ENCODE peak calls at places on chromosomes 11 and 22, in four cellular contexts. K, S, M and I are unnamed samples. For H3K9me3 and H3K4me1, the result is how much of the 10 kb centered on the place peaks cover.

GRCh38 chr11:123018702-123019101 is 37.1 kb upstream of the BSX start:
- DNase-seq in K (no peak), S (no peak), M (no peak), I (no peak)

GRCh38 chr22:24088796-24089195 is 77.7 kb downstream of the CABIN1 start:
- DNase-seq in K (no peak), S (no peak), M (no peak), I (no peak)

GRCh38 chr11:60376601-60377000 is 1.7 kb upstream of the MS4A7 start:
- DNase-seq in K (no peak), S (no peak), M (no peak), I (no peak)

GRCh38 chr11:119374632-119375394 is 6.7 kb downstream of the USP2 start:
- DNase-seq in K (no peak), S (no peak), M (no peak), I (no peak)

GRCh38 chr11:129881570-129882170 is 13.7 kb downstream of the NFRKB start:
- DNase-seq in K (no peak), S (peak), M (no peak), I (no peak)

GRCh38 chr11:1206391-1207271 is 16.2 kb upstream of the MUC5B start:
- DNase-seq in K (no peak), S (no peak), M (no peak), I (no peak)

GRCh38 chr22:32736746-32737145 is 64.8 kb upstream of the TIMP3 start:
- DNase-seq in K (no peak), S (peak), M (no peak), I (no peak)

GRCh38 chr11:1116666-1117390 is 40.9 kb upstream of the MUC5AC start:
- DNase-seq in K (no peak), S (no peak), M (no peak), I (no peak)

GRCh38 chr11:11020747-11021149 is 162.9 kb upstream of the ZBED5 start:
- DNase-seq in K (no peak), S (no peak), M (no peak), I (no peak)

GRCh38 chr11:96621161-96621560 is 231.3 kb downstream of the JRKL start:
- DNase-seq in K (no peak), S (no peak), M (no peak), I (no peak)

GRCh38 chr22:21768435-21768834 is 32.8 kb upstream of the YPEL1 start:
- DNase-seq in K (no peak), S (no peak), M (no peak), I (no peak)

GRCh38 chr11:88280673-88281316 is 56.7 kb downstream of the CTSC start:
- DNase-seq in K (no peak), S (no peak), M (no peak), I (no peak)

GRCh38 chr11:73386026-73386425 is 9.8 kb downstream of the RELT start:
- DNase-seq in K (no peak), S (no peak), M (peak), I (no peak)

GRCh38 chr22:38824587-38824986 is 19.2 kb downstream of the NPTXR start:
- DNase-seq in K (peak), S (peak), M (no peak), I (peak)

GRCh38 chr11:31254411-31254810 is 115.1 kb downstream of the DCDC1 start:
- DNase-seq in K (no peak), S (no peak), M (no peak), I (no peak)

GRCh38 chr22:24505337-24505736 is 10.2 kb downstream of the UPB1 start:
- DNase-seq in K (no peak), S (peak), M (no peak), I (no peak)

GRCh38 chr11:116955548-116955947 is 118.1 kb upstream of the APOA1 start:
- DNase-seq in K (no peak), S (no peak), M (no peak), I (no peak)

GRCh38 chr11:74739546-74740270 is 8.5 kb upstream of the CHRDL2 start:
- DNase-seq in K (peak), S (peak), M (no peak), I (no peak)

GRCh38 chr11:14645247-14645912 is 1.8 kb downstream of the PDE3B start:
- DNase-seq in K (no peak), S (peak), M (no peak), I (no peak)

GRCh38 chr11:130223291-130223971 is 63.8 kb downstream of the ST14 start:
- DNase-seq in K (no peak), S (no peak), M (no peak), I (no peak)

GRCh38 chr11:71435278-71435951 is 12.8 kb downstream of the DHCR7 start:
- DNase-seq in K (no peak), S (no peak), M (no peak), I (no peak)

GRCh38 chr11:111069076-111069475 is 176.4 kb upstream of the POU2AF2 start:
- DNase-seq in K (peak), S (peak), M (no peak), I (peak)

GRCh38 chr11:34178422-34178821 is 73.0 kb downstream of the NAT10 start:
- DNase-seq in K (no peak), S (no peak), M (no peak), I (no peak)

GRCh38 chr11:2752923-2753322 is 53.1 kb upstream of the KCNQ1OT1 start:
- DNase-seq in K (no peak), S (no peak), M (peak), I (no peak)

GRCh38 chr11:110184974-110185597 is 91.9 kb downstream of the ZC3H12C start:
- DNase-seq in K (no peak), S (peak), M (no peak), I (no peak)

GRCh38 chr22:45775062-45775461 is 103.4 kb downstream of the ATXN10 start:
- DNase-seq in K (no peak), S (no peak), M (no peak), I (no peak)

GRCh38 chr11:71495286-71496090 is 31.6 kb upstream of the KRTAP5-7 start:
- DNase-seq in K (no peak), S (no peak), M (no peak), I (no peak)

GRCh38 chr22:42871146-42872050 is 14.3 kb upstream of the ARFGAP3 start:
- DNase-seq in K (no peak), S (no peak), M (no peak), I (no peak)

GRCh38 chr11:10522921-10523320 is 18.1 kb downstream of the RNF141 start:
- DNase-seq in K (no peak), S (no peak), M (no peak), I (no peak)

GRCh38 chr11:11706022-11706421 is 84.2 kb upstream of the GALNT18 start:
- DNase-seq in K (no peak), S (no peak), M (no peak), I (no peak)

GRCh38 chr11:16001899-16002426 is 354.4 kb downstream of the SOX6 start:
- DNase-seq in K (no peak), S (peak), M (no peak), I (no peak)

GRCh38 chr11:76051937-76052336 is 154.4 kb downstream of the WNT11 start:
- DNase-seq in K (no peak), S (peak), M (no peak), I (no peak)

GRCh38 chr11:76047231-76047630 is 159.1 kb downstream of the WNT11 start:
- DNase-seq in K (no peak), S (no peak), M (no peak), I (no peak)

GRCh38 chr11:76047766-76048165 is 158.5 kb downstream of the WNT11 start:
- DNase-seq in K (no peak), S (no peak), M (no peak), I (no peak)

GRCh38 chr11:76049506-76049905 is 156.8 kb downstream of the WNT11 start:
- DNase-seq in K (no peak), S (no peak), M (no peak), I (no peak)

DNA sequence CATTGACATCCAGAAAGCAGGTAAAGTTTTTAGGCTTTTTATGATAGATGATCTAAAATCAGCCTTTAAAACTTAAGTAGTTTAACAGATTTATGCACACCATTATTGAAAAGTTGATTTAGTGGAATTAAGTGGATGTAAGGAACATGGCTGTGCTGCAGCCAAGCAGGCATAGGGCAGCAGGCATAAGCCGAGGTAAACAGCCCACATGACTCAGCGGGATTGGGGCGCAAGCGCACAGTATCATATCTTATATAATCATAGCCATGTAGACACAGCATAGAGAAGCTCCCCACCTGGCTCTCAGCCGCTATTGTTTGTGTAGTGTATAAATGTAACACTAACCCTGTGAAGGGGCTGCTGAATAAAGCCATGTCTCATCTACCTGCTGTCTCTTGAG is 157.5 kb downstream of the WNT11 start:
- DNase-seq in K (no peak), S (no peak), M (no peak), I (peak)
- TF ChIP-seq SUZ12 in K (no peak), S (no peak), M (no peak), I (no peak)

GRCh38 chr11:50275133-50275532 is 242.5 kb downstream of the OR4C45 start:
- DNase-seq in K (no peak), S (no peak), M (no peak), I (no peak)
- H3K9me3 ChIP-seq in K (half or more), S (half or more), M (under half), I (under half)

GRCh38 chr22:35310556-35311550 is 11.2 kb downstream of the TOM1 start:
- DNase-seq in K (no peak), S (peak), M (no peak), I (no peak)

GRCh38 chr22:35307372-35307771 is 7.7 kb downstream of the TOM1 start:
- DNase-seq in K (no peak), S (no peak), M (no peak), I (no peak)

GRCh38 chr22:35307892-35308291 is 8.2 kb downstream of the TOM1 start:
- DNase-seq in K (no peak), S (no peak), M (no peak), I (no peak)

GRCh38 chr22:35306350-35306967 is 6.8 kb downstream of the TOM1 start:
- DNase-seq in K (no peak), S (no peak), M (no peak), I (no peak)

DNA sequence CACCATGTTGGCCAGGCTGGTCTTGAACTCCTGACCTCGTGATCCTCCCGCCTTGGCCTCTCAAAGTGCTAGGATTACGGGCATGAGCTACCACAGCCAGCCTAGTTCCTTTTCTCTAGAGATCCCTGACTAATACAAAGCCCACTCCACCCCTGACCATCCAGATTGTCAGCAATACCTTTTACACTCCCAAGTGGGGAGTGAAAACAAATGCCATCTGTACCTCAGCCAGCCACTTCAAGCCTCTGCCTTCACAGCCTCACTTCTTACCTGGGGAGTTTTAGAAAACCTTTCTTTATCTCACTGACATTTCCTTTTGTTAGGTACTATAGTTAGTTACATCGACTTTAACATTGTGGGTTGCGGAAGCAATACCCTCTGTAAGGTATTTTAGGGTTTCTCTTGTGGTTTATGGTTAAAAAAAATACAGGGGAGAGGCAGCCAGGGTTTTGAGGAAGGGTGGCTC is 8.8 kb downstream of the TOM1 start:
- DNase-seq in K (no peak), S (no peak), M (peak), I (no peak)
- H3K4me1 ChIP-seq in K (under half), S (half or more), M (half or more), I (under half)

DNA sequence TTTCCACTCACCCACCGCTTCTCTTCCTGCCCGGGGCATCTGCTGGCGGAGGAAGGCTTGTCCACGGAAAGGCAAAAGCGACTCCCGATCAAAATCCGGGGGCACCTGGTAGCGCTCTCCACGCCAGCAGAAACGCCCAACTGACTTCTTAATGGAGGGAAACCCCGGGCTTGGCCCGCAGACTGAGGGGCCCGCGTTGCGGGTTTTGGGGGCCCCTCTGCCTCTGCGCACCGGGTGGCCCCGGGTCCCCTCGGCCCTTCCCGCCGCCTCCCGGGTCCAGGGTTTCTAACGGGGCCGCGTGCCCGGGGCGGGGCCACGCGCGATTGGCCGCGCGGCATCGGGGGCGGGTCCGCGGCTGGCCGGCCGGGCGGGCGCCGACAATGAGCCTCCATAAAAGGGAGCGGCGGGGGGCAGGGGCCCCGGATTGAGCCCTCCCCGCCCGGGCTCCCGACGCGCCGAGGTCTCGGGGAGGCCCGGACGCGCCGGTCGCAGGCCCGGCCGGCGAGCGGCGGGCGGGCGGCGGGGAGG is at the start of gene SPINDOC:
- DNase-seq in K (no peak), S (peak), M (no peak), I (no peak)
- TF ChIP-seq SUZ12 in K (no peak), S (no peak), M (no peak), I (no peak)

GRCh38 chr22:47327241-47327640 is 564.8 kb downstream of the TBC1D22A start:
- DNase-seq in K (no peak), S (no peak), M (no peak), I (no peak)

GRCh38 chr22:47328550-47329243 is 566.2 kb downstream of the TBC1D22A start:
- DNase-seq in K (no peak), S (peak), M (no peak), I (no peak)

GRCh38 chr22:47332246-47332980 is 570.0 kb downstream of the TBC1D22A start:
- DNase-seq in K (no peak), S (no peak), M (no peak), I (no peak)

GRCh38 chr22:47331750-47332149 is 569.3 kb downstream of the TBC1D22A start:
- DNase-seq in K (no peak), S (no peak), M (no peak), I (no peak)

GRCh38 chr22:47329727-47330653 is 567.5 kb downstream of the TBC1D22A start:
- DNase-seq in K (no peak), S (no peak), M (no peak), I (no peak)
- H3K9me3 ChIP-seq in K (half or more), S (under half), M (under half), I (under half)

DNA sequence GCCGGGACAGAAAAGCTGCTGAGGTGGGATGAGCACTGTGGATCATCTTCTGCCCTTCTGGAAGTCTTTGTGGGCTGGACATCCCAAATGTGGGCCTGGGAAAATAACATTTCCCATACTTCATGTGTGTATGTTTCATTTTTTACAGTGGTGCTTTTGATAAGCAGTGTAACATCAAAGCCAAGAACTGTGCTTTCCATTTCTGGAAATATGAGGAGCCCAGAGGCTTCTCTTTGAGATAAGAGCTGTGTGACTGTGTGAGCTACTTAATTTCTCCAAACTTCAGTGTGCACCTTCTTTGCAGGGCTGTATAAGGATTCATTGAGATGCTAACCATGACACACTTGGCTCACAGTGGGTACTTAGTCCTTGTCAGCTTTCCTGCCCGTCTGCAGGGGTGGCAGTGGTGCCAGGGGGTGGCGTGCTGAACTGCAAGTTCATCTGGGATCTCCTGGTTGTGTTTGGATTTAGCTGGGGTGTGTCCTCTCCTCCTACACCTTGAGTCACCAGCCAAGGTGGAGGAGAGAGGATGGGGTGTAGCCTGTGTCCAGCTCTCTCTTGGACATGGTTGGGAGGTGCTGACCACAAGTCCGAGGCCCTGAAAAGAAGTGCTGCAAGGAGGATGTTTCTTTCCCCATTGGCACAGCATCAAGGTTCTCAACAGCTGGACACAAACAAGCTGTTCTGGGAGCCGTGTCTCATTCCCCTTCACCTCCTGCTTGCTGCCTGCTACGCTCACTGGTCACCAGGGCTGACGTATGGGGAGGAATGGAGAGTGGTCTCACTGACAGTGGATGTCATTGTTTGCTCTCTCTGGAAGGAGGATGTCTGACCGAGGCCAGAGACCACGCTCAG is 139.4 kb downstream of the TEAD1 start:
- DNase-seq in K (no peak), S (no peak), M (no peak), I (no peak)
- H3K4me1 ChIP-seq in K (under half), S (half or more), M (under half), I (under half)

DNA sequence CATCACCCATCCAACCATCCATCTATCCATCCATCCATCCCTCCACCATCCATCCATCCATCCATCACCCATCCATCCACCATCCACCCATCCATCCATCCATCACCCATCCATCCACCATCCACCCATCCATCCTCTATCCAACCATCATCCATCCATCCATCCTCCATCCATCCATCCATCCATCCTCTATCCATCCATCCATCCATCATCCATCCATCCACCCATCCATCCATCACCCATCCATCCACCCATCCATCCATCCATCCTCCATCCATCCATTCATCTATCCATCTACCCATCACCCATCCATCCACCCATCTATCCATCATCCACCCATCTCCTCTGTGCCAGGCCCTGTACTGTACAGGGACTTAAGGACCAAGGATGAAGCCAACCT is 62.2 kb upstream of the WNT11 start:
- DNase-seq in K (no peak), S (no peak), M (no peak), I (no peak)
- TF ChIP-seq SUZ12 in K (no peak), S (no peak), M (no peak), I (no peak)

GRCh38 chr11:69137148-69137844 is 18.4 kb upstream of the SMIM38 start:
- DNase-seq in K (no peak), S (no peak), M (no peak), I (no peak)

GRCh38 chr11:69135420-69136363 is 20.0 kb upstream of the SMIM38 start:
- DNase-seq in K (no peak), S (no peak), M (no peak), I (no peak)

GRCh38 chr11:69140635-69141034 is 15.1 kb upstream of the SMIM38 start:
- DNase-seq in K (no peak), S (no peak), M (no peak), I (no peak)

GRCh38 chr11:69136471-69136870 is 19.3 kb upstream of the SMIM38 start:
- DNase-seq in K (no peak), S (no peak), M (no peak), I (no peak)

DNA sequence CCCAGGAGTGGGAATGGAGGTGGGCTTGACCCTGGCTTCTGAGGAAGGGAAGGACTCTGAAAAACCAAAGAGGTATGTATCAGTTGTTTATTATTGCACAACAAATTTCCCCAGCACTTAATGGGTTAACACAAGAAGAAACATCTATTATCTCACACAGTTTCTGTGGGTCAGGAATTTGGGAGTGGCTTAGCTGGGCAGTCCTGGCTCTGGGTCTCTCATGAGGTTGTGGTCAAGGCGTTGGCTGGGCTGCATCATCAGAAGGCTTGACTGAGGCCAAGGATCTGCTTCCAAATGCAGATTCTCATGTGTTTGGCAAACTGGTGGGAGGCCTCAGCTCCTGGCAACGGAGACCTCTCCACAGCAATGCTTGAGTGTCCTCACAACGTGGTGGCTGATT is 17.5 kb upstream of the SMIM38 start:
- DNase-seq in K (no peak), S (no peak), M (no peak), I (no peak)
- H3K9me3 ChIP-seq in K (under half), S (under half), M (under half), I (under half)

GRCh38 chr11:67118059-67118766 is 850 bp upstream of the KDM2A start:
- DNase-seq in K (no peak), S (no peak), M (no peak), I (no peak)
- H3K4me1 ChIP-seq in K (under half), S (half or more), M (under half), I (under half)